ENCODE peak calls at places on chromosomes 3 and 15, in four cellular contexts. J is GM23248, P is GM23338, N is gastrocnemius medialis. D is an unnamed sample.

GRCh38 chr3:43236008-43236407 is 50.3 kb upstream of the SNRK start:
- DNase-seq in J (peak), P (no peak), N (no peak), D (no peak)

GRCh38 chr3:11626084-11626463 is 17.6 kb downstream of the VGLL4 start:
- DNase-seq in J (no peak), P (no peak), N (no peak), D (no peak)

GRCh38 chr3:195224156-195224979 is 46.6 kb downstream of the XXYLT1 start:
- DNase-seq in J (peak), P (peak), N (no peak), D (peak)

GRCh38 chr15:42712584-42712983 is 24.3 kb downstream of the CDAN1 start:
- DNase-seq in J (no peak), P (no peak), N (no peak), D (no peak)

GRCh38 chr3:187132666-187133065 is 6.6 kb downstream of the RPL39L start:
- DNase-seq in J (no peak), P (no peak), N (no peak), D (no peak)

GRCh38 chr3:56939759-56940323 is 120.6 kb upstream of the SPATA12 start:
- DNase-seq in J (no peak), P (peak), N (no peak), D (no peak)

GRCh38 chr3:113751145-113751544 is 4.3 kb downstream of the ATP6V1A start:
- DNase-seq in J (peak), P (no peak), N (no peak), D (no peak)

GRCh38 chr3:13537926-13538325 is 11.0 kb upstream of the FBLN2 start:
- DNase-seq in J (peak), P (no peak), N (peak), D (no peak)

GRCh38 chr3:120909602-120909878 is 1.5 kb downstream of the STXBP5L start:
- DNase-seq in J (no peak), P (peak), N (no peak), D (no peak)

GRCh38 chr15:29632671-29633406 is 189.4 kb downstream of the TJP1 start:
- DNase-seq in J (no peak), P (no peak), N (no peak), D (no peak)

GRCh38 chr15:97941572-97941971 is 18.9 kb upstream of the ARRDC4 start:
- DNase-seq in J (no peak), P (no peak), N (no peak), D (no peak)

GRCh38 chr3:157531301-157531660 is 28.1 kb upstream of the VEPH1 start:
- DNase-seq in J (peak), P (no peak), N (no peak), D (no peak)

GRCh38 chr3:42906085-42906904 is at the start of gene ZNF662:
- DNase-seq in J (peak), P (peak), N (peak), D (no peak)

GRCh38 chr3:156843071-156843808 is 17.1 kb downstream of the LEKR1 start:
- DNase-seq in J (no peak), P (no peak), N (no peak), D (no peak)

GRCh38 chr15:44554934-44555723 is 18.2 kb downstream of the EIF3J start:
- DNase-seq in J (no peak), P (no peak), N (no peak), D (no peak)

GRCh38 chr3:48371651-48372376 is at the start of gene FBXW12:
- DNase-seq in J (no peak), P (no peak), N (no peak), D (no peak)

GRCh38 chr3:9791790-9792404 is 376 bp downstream of the TADA3 start:
- DNase-seq in J (no peak), P (no peak), N (no peak), D (no peak)
- H3K27ac ChIP-seq in J (peak), P (peak), N (peak), D (peak)

GRCh38 chr3:98906230-98906629 is 4.7 kb upstream of the DCBLD2 start:
- DNase-seq in J (peak), P (no peak), N (no peak), D (no peak)
- H3K27ac ChIP-seq in J (peak), P (no peak), N (no peak), D (no peak)

GRCh38 chr3:141332436-141332835 is 35.9 kb upstream of the ZBTB38 start:
- DNase-seq in J (no peak), P (no peak), N (no peak), D (no peak)
- H3K27ac ChIP-seq in J (peak), P (no peak), N (peak), D (no peak)

DNA sequence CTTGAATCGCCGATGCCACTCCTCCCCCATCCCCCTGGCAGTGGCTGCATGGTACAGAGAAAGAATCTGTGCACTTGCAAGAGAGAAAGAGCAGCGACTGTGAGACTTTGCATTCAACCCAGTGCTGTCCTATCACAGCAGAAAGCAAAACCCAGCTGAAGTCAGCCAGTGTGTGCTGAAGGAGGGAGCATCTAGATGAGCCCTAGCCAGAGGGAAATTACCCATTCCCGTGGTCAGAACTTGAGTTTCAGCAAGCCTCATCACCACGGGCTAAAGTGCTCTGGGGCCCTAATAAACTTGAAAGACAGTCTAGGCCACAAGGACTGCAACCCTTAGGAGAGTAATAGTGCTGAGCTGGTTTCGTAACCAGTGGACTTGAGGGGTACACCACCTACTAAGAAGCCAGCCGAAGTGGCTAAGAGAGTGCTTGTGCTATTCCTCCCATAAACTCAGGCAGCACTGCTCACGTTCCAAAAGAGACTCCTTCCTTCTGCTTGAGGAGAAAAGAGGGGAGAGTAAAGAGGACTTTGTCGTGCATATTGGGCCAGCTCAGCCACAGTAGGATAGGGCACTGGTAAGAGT is 15.2 kb upstream of the PIK3R4 start:
- DNase-seq in J (no peak), P (no peak), N (no peak), D (no peak)
- H3K27ac ChIP-seq in J (no peak), P (no peak), N (no peak), D (no peak)

GRCh38 chr3:134646086-134646485 is 4.7 kb downstream of the KY start:
- DNase-seq in J (no peak), P (no peak), N (no peak), D (no peak)

GRCh38 chr3:134650431-134651346 is at the start of gene KY:
- DNase-seq in J (peak), P (peak), N (peak), D (peak)

GRCh38 chr3:134651347-134652041 is 672 bp upstream of the KY start:
- DNase-seq in J (peak), P (no peak), N (peak), D (no peak)

GRCh38 chr3:134647902-134648760 is 2.7 kb downstream of the KY start:
- DNase-seq in J (no peak), P (no peak), N (peak), D (no peak)

GRCh38 chr3:134649106-134649705 is 1.6 kb downstream of the KY start:
- DNase-seq in J (no peak), P (no peak), N (no peak), D (no peak)
- H3K27ac ChIP-seq in J (no peak), P (no peak), N (no peak), D (no peak)

GRCh38 chr3:65385805-65386204 is 652.9 kb downstream of the MAGI1 start:
- DNase-seq in J (no peak), P (no peak), N (no peak), D (no peak)

GRCh38 chr3:65391068-65391467 is 647.6 kb downstream of the MAGI1 start:
- DNase-seq in J (no peak), P (no peak), N (no peak), D (no peak)
- H3K27ac ChIP-seq in J (no peak), P (peak), N (no peak), D (no peak)

GRCh38 chr3:52262447-52262846 is 16.0 kb downstream of the WDR82 start:
- DNase-seq in J (no peak), P (no peak), N (no peak), D (no peak)

GRCh38 chr3:52265387-52265786 is 13.1 kb downstream of the WDR82 start:
- DNase-seq in J (no peak), P (no peak), N (no peak), D (no peak)

GRCh38 chr3:52270252-52270754 is 8.1 kb downstream of the WDR82 start:
- DNase-seq in J (peak), P (no peak), N (no peak), D (peak)

GRCh38 chr3:52272831-52273230 is 5.6 kb downstream of the WDR82 start:
- DNase-seq in J (no peak), P (no peak), N (no peak), D (no peak)

GRCh38 chr3:52268036-52268435 is 10.4 kb downstream of the WDR82 start:
- DNase-seq in J (no peak), P (no peak), N (no peak), D (no peak)
- H3K27ac ChIP-seq in J (no peak), P (no peak), N (no peak), D (no peak)

GRCh38 chr3:62260655-62261054 is 112.7 kb downstream of the FEZF2 start:
- DNase-seq in J (no peak), P (no peak), N (no peak), D (no peak)

GRCh38 chr3:62261121-62261520 is 112.2 kb downstream of the FEZF2 start:
- DNase-seq in J (no peak), P (no peak), N (no peak), D (no peak)

GRCh38 chr3:62259924-62260323 is 113.4 kb downstream of the FEZF2 start:
- DNase-seq in J (no peak), P (no peak), N (no peak), D (no peak)

GRCh38 chr3:62265528-62265927 is 107.8 kb downstream of the FEZF2 start:
- DNase-seq in J (no peak), P (no peak), N (no peak), D (no peak)

DNA sequence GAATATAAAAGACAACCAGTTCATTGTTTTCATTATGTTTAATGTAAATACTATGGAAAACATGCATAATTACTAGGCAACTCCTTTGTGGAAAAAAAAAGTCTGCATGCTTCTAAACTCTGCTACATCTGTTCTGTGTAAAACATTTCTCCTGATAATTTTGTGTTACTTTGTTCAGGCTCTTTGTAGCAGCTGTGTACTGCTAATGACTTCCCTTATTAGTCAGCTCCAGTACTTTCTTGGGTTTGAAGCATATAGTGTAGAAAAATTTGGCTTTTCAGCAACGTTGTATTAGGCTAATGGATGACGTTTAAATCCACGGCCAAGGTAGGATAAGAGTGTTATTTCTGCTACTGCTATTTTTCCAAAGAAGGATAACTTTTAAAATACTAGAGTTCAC is 111.5 kb downstream of the FEZF2 start:
- DNase-seq in J (no peak), P (no peak), N (no peak), D (no peak)
- H3K27ac ChIP-seq in J (no peak), P (no peak), N (no peak), D (no peak)

DNA sequence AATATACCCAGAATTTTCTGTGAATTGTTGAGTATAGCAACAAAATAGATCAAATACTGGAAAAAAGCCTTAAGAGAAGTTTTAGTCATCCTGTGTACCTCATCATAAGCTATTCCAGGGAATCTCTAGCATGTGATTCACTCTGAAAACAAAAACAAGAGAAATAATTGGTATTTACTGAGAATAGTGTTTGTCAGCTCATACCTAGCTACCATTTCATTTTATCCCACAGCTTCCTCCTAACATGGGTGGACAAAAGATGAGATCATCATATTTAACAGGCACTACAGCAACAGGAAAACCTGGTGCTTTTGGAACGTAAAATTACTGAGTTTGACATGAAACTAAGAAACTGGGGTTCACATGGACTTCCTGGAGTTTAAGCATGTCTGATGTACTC is 753.5 kb upstream of the NECTIN3 start:
- DNase-seq in J (peak), P (no peak), N (no peak), D (no peak)
- H3K27ac ChIP-seq in J (no peak), P (no peak), N (no peak), D (peak)

D was measured in A673.